ENCODE peak calls at places on chromosomes 7 and 10, in five cellular contexts. X is astrocyte, A is hepatocyte, E is fibroblast of lung, P is neural progenitor cell. T is an unnamed sample.

GRCh38 chr7:3464900-3465622 is 164.0 kb downstream of the SDK1 start:
- DNase-seq in X (no peak), E (no peak), P (no peak), A (no peak), T (no peak)

GRCh38 chr7:98211221-98211675 is at the start of gene BHLHA15:
- DNase-seq in E (no peak), A (peak), P (peak), X (no peak), T (peak)

GRCh38 chr10:57113545-57113944 is 752.5 kb upstream of the ZWINT start:
- DNase-seq in X (no peak), A (no peak), E (no peak), P (no peak), T (no peak)

GRCh38 chr7:129388353-129389098 is 45.7 kb upstream of the STRIP2 start:
- DNase-seq in X (no peak), E (no peak), A (no peak), P (no peak), T (no peak)

GRCh38 chr10:103227416-103227815 is 18.3 kb upstream of the RPEL1 start:
- DNase-seq in P (no peak), X (no peak), A (no peak), E (peak), T (peak)

GRCh38 chr7:55074008-55074499 is 55.2 kb downstream of the EGFR start:
- DNase-seq in X (peak), P (no peak), E (peak), A (peak), T (peak)

GRCh38 chr10:7444576-7445226 is 33.9 kb upstream of the SFMBT2 start:
- DNase-seq in A (peak), X (no peak), E (no peak), P (peak), T (no peak)

GRCh38 chr7:45888185-45888992 is at the start of gene IGFBP1:
- DNase-seq in X (peak), E (peak), P (peak), A (peak), T (no peak)

GRCh38 chr7:154947604-154948003 is 55.3 kb downstream of the PAXIP1 start:
- DNase-seq in X (no peak), A (no peak), E (no peak), P (no peak), T (no peak)

GRCh38 chr7:44541028-44541869 is at the start of gene NPC1L1:
- DNase-seq in X (no peak), P (no peak), E (no peak), A (peak), T (no peak)

GRCh38 chr7:39616138-39616537 is 7.2 kb upstream of the RALA start:
- DNase-seq in A (no peak), X (peak), P (no peak), E (peak), T (peak)

GRCh38 chr7:81515009-81515408 is 254.8 kb downstream of the HGF start:
- DNase-seq in P (no peak), E (peak), A (no peak), X (peak), T (peak)

GRCh38 chr10:81251457-81252115 is 623.4 kb upstream of the NRG3 start:
- DNase-seq in E (no peak), P (no peak), A (peak), X (no peak), T (no peak)

GRCh38 chr10:76026176-76026771 is 594.9 kb downstream of the LRMDA start:
- DNase-seq in A (no peak), X (no peak), E (no peak), P (no peak), T (peak)

GRCh38 chr10:78520737-78521430 is 487.2 kb downstream of the RPS24 start:
- DNase-seq in X (peak), A (peak), E (peak), P (peak), T (peak)
- TF ChIP-seq CTCF in X (peak), A (peak), E (peak), P (peak), T (peak)

DNA sequence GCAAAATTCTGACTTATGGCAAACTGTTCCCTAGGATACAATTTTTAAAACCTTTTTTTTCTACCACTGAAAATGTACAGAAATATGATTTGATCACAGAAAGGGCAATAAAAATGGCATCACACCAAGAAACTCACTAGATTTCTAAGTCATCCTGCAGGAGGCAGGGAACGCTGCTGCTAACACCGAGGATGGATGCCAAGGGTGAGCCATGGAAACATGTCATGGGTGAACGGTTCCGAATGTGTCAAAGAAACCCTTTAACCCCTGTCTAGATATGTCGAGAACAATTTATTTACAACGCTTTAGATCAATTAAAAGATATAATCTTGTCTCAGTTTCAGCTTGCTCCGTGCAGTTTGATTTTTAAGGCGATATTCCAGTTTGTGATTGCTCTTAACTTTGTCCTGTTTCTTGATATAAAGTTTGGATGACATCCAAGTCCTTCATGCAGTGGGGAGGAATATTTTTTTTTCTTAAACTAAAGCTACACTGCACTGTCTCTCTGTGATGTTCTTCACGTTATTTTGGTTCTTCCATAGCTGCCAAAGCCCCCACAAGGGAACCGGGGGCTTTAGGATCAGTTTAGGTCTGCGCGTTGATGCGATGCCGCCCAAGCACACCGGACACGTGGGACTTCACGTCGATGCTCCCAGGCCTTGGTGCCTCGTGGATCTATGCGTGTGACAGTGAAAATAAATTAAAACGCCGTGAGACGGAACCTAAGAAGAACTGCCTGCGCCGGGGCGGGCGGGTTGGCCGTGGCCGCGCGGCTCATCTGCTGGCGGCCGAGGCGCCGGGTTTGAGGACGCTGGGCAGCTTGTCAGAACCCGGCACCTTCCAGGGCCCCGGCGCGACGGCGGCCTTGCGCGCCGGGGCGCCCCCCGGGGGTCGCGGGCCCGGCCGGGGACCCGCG is 220.2 kb downstream of the PHTF2 start:
- DNase-seq in X (peak), P (peak), E (peak), A (no peak), T (peak)
- TF ChIP-seq EZH2 in X (no peak), P (no peak), E (no peak), A (no peak), T (peak)

DNA sequence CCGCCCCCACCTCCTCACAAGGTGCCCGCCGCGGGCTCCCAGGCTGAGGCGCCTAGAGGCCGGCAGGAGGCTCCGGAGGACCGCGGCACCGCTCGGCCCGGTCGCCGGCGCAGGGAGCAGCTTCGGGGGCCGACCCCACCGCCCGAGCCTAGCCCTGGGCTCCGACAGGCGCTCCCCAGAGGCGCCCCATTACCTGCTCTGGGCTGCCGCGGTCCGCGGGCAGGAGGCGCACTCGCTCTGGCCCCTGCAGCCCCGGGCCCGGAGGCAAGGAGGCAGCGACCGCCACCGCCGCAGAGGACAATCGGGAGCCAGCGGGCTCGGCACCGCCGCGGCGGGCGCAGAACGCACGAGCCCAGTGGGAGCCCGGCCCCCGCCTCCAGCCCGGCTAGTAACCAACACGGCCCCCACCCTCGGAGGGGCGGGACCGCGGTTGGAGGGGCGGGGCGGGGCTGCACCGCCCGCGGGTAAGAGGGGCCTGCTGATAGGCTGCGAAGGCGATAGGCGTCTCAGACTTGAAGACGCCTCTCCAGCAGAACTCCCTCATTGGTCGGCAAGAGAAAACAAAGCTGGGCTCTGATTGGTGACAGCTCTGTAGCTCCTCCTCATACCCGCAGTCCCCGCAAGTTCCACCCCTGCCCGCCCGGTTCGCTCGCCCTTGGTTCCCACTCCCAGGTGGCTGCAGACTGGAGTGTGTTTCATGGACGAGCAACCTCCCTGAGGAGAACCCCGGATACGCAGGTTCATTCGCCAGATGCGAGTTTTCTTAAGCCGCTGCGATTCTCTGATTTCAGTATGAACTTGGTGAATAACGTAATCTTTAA is at the start of gene MPP7:
- DNase-seq in A (peak), P (peak), X (peak), E (peak), T (peak)
- TF ChIP-seq CTCF in A (peak), P (peak), X (no peak), E (peak), T (no peak)

GRCh38 chr10:101140950-101141621 is 10.0 kb downstream of the TLX1 start:
- DNase-seq in E (no peak), X (no peak), P (no peak), A (no peak), T (no peak)

GRCh38 chr10:101140084-101140949 is 9.2 kb downstream of the TLX1 start:
- DNase-seq in E (no peak), X (no peak), A (no peak), P (no peak), T (no peak)

GRCh38 chr10:101138788-101139420 is 7.8 kb downstream of the TLX1 start:
- DNase-seq in A (no peak), X (no peak), E (no peak), P (no peak), T (no peak)

GRCh38 chr10:101137271-101137670 is 6.2 kb downstream of the TLX1 start:
- DNase-seq in E (no peak), X (no peak), P (no peak), A (no peak), T (no peak)

DNA sequence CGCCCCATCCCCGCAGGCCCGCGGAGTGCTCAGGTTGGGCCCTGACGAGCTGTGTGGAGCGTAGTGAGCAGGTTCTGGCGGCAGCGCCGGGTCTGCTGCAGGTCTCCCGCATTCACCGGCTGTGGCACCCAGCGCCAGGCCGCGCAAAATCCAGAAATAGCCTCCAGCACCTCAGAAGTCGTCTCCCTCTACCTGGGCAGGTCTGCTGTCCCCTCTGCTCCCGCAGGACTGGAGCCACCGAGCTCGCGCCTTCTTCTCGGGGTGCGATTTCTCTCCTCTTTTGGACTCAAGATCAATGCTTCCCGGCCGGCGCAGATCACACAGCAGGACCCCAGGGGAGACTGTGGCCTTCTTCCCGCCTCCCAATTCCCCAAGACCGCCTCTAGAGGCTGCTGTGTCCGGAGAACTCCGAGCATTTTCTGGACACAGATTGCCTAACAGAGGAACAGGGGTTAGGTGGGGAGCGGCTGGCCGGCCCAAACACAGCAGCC is 8.4 kb downstream of the TLX1 start:
- DNase-seq in P (peak), X (no peak), E (no peak), A (no peak), T (no peak)
- TF ChIP-seq EZH2 in P (no peak), X (no peak), E (peak), A (no peak), T (no peak)

DNA sequence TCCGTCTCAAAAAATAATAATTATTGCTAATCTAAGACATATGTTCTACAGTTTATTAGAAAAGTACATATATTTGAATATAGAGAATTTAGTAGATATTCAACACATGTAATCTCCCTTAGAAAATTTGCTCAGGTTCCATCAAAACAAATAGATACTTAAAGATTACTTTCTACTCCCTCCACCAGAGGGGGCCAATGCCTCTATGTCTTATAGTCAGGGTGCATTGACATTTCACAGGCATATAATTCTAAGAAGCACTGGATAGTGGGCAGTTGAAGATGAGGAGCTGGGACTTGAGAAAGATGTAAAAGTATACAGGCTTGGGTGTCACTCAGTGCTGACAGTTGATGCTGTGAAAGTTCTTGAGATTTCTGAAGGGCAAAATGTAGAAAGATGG is 301.6 kb upstream of the HPS1 start:
- DNase-seq in A (peak), P (peak), E (no peak), X (no peak), T (peak)
- TF ChIP-seq CTCF in A (peak), P (peak), E (peak), X (peak), T (peak)

GRCh38 chr10:49527850-49528249 is 11.1 kb downstream of the ERCC6 start:
- DNase-seq in P (no peak), E (no peak), A (no peak), X (no peak), T (no peak)
- TF ChIP-seq EZH2 in P (no peak), E (no peak), A (no peak), X (no peak), T (no peak)

DNA sequence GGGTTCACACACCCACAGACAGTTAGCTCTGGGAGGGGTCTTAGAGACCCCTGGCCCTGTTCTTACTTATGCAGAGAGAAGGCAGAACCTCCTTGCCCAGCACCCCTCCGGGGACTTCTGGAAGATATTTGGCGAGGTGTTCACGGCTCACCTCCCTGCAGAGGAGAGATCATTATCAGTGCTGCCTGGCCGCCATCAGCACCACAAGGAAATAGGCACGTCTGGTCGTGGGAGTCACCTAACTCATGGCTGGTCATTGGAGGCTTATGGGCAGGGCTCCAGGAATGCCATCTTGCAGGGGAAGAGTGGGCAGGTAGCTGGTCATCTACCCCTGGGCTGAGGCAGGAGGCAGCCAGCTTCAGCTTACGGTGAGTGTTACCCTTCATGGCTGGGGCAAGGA is 189.4 kb downstream of the RPS24 start:
- DNase-seq in X (no peak), A (no peak), E (no peak), P (no peak), T (no peak)
- TF ChIP-seq CTCF in X (no peak), A (no peak), E (no peak), P (no peak), T (no peak)